ENCODE peak calls at places on chromosome 17, in nine cellular contexts. B is IMR-90, F is gastrocnemius medialis, N is breast epithelium, X is adrenal gland, R is prostate gland, G is ovary, E is heart left ventricle, Z is body of pancreas. U is an unnamed sample. For H3K4me1, the result is how much of the 10 kb centered on the place peaks cover.

GRCh38 chr17:53092072-53092471 is 730.7 kb upstream of the KIF2B start:
- DNase-seq in B (no peak), F (no peak), N (no peak), X (no peak), R (no peak), G (no peak), E (no peak), Z (no peak), U (no peak)

GRCh38 chr17:79316805-79317204 is 242.2 kb downstream of the ENGASE start:
- DNase-seq in B (no peak), F (no peak), N (no peak), X (no peak), R (no peak), G (no peak), E (no peak), Z (no peak), U (no peak)

GRCh38 chr17:5950871-5951270 is 119.3 kb upstream of the WSCD1 start:
- DNase-seq in B (no peak), F (no peak), N (no peak), X (no peak), R (no peak), G (no peak), E (no peak), Z (no peak), U (no peak)

GRCh38 chr17:82868715-82869131 is 28.9 kb upstream of the ZNF750 start:
- DNase-seq in B (no peak), F (no peak), N (no peak), X (no peak), R (no peak), G (no peak), E (no peak), Z (no peak), U (no peak)

GRCh38 chr17:65966311-65966710 is 225.6 kb downstream of the CEP112 start:
- DNase-seq in B (no peak), F (no peak), N (no peak), X (no peak), R (no peak), G (no peak), E (no peak), Z (no peak), U (no peak)

GRCh38 chr17:9544221-9544620 is 31.4 kb downstream of the STX8 start:
- DNase-seq in B (no peak), F (no peak), N (no peak), X (no peak), R (no peak), G (no peak), E (no peak), Z (no peak), U (no peak)

GRCh38 chr17:56452469-56452868 is 141.0 kb upstream of the NOG start:
- DNase-seq in B (no peak), F (no peak), N (no peak), X (no peak), R (no peak), G (no peak), E (no peak), Z (no peak), U (no peak)

GRCh38 chr17:68591583-68591982 is 9.6 kb downstream of the FAM20A start:
- DNase-seq in B (no peak), F (no peak), N (no peak), X (no peak), R (no peak), G (peak), E (peak), Z (no peak), U (no peak)

GRCh38 chr17:47901423-47901822 is 5.4 kb downstream of the SP2 start:
- DNase-seq in B (no peak), F (no peak), N (no peak), X (no peak), R (no peak), G (no peak), E (no peak), Z (no peak), U (no peak)

GRCh38 chr17:57537524-57538410 is 207.3 kb downstream of the CCDC182 start:
- DNase-seq in B (no peak), F (no peak), N (no peak), X (no peak), R (no peak), G (no peak), E (no peak), Z (no peak), U (no peak)

GRCh38 chr17:32836527-32836926 is 40.4 kb downstream of the MYO1D start:
- DNase-seq in B (no peak), F (no peak), N (no peak), X (no peak), R (no peak), G (no peak), E (no peak), Z (no peak), U (no peak)

GRCh38 chr17:35766903-35767510 is 6.3 kb downstream of the C17orf50 start:
- DNase-seq in B (peak), F (no peak), N (no peak), X (peak), R (peak), G (no peak), E (no peak), Z (peak), U (peak)

GRCh38 chr17:2054740-2055493 is at the start of gene HIC1:
- DNase-seq in B (peak), F (peak), N (peak), X (peak), R (peak), G (peak), E (peak), Z (peak), U (peak)
- H3K4me3 ChIP-seq in B (peak), F (peak), N (peak), X (peak), R (peak), G (peak), E (peak), Z (no peak), U (peak)

GRCh38 chr17:8185580-8186445 is 4.2 kb downstream of the BORCS6 start:
- DNase-seq in B (peak), F (peak), N (peak), X (peak), R (peak), G (peak), E (peak), Z (peak), U (peak)

GRCh38 chr17:8188408-8188839 is 1.6 kb downstream of the BORCS6 start:
- DNase-seq in B (no peak), F (no peak), N (no peak), X (peak), R (no peak), G (no peak), E (no peak), Z (peak), U (no peak)

GRCh38 chr17:8187517-8188407 is 2.2 kb downstream of the BORCS6 start:
- DNase-seq in B (peak), F (peak), N (peak), X (peak), R (peak), G (peak), E (peak), Z (peak), U (peak)

GRCh38 chr17:8186787-8187516 is 3.0 kb downstream of the BORCS6 start:
- DNase-seq in B (peak), F (peak), N (peak), X (peak), R (peak), G (peak), E (peak), Z (peak), U (peak)

DNA sequence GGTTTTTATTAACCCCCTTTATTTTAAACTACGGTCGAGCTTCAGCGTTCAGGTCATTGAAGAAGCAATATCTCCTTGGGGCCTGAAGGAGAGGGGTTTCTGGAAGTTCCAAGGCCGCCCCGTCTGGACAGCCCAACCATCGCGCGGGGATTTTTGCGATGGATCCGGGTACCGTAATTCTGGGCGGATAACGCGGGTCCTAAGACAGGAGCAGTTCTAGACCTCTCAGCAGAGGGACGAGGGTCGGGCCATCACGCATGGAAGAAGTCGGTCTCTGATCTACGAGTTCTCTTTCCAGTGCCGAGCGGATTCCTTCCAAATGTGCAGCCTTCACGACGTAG is 3.6 kb downstream of the BORCS6 start:
- DNase-seq in B (no peak), F (no peak), N (no peak), X (no peak), R (no peak), G (no peak), E (no peak), Z (no peak), U (no peak)
- TF ChIP-seq POLR2A in B (no peak), F (no peak), N (no peak), X (no peak), R (no peak), G (no peak), E (no peak), Z (no peak), U (no peak)

GRCh38 chr17:29120439-29120838 is 59.8 kb downstream of the MYO18A start:
- DNase-seq in B (no peak), F (no peak), N (no peak), X (no peak), R (no peak), G (no peak), E (no peak), Z (no peak), U (no peak)
- H3K4me1 ChIP-seq in B (under half), F (under half), N (under half), X (under half), R (under half), G (under half), E (under half), Z (under half), U (under half)

GRCh38 chr17:15465045-15465701 is 2.2 kb downstream of the CDRT4 start:
- DNase-seq in B (no peak), F (no peak), N (no peak), X (no peak), R (no peak), G (no peak), E (no peak), Z (no peak), U (no peak)
- H3K4me3 ChIP-seq in B (no peak), F (no peak), N (no peak), X (no peak), R (no peak), G (no peak), E (no peak), Z (no peak), U (no peak)

DNA sequence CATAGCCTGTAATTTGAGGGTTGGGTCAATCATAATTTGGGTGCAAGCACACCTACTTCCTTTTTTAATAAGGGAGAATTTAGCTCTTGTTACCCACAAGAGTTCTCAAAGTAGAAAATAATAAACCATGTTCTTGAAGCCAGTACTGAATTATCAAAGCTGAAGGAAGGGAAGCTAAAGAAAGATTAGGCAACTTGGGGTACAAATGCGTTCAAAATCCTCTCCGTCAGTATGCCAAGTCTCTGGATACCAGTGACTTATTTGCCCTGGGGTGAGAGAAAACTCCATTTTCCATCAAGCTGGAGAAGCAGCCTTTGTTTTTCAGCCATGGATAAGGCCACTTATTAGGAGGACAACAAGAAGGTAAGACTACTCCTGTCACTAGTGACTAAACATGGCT is 23.5 kb upstream of the DHRS13 start:
- DNase-seq in B (no peak), F (no peak), N (no peak), X (no peak), R (no peak), G (no peak), E (no peak), Z (no peak), U (no peak)
- TF ChIP-seq POLR2A in B (no peak), F (no peak), N (no peak), X (no peak), R (no peak), G (no peak), E (no peak), Z (no peak), U (no peak)

GRCh38 chr17:19750835-19751234 is 2.7 kb upstream of the ALDH3A1 start:
- DNase-seq in B (no peak), F (no peak), N (no peak), X (no peak), R (no peak), G (no peak), E (no peak), Z (no peak), U (peak)

GRCh38 chr17:19747829-19748806 is at the start of gene ALDH3A1:
- DNase-seq in B (no peak), F (no peak), N (no peak), X (no peak), R (peak), G (no peak), E (no peak), Z (peak), U (no peak)

GRCh38 chr17:19748807-19749193 is 702 bp upstream of the ALDH3A1 start:
- DNase-seq in B (no peak), F (no peak), N (no peak), X (no peak), R (no peak), G (no peak), E (no peak), Z (no peak), U (no peak)

GRCh38 chr17:19752216-19753048 is 4.3 kb upstream of the ALDH3A1 start:
- DNase-seq in B (no peak), F (no peak), N (no peak), X (no peak), R (no peak), G (no peak), E (no peak), Z (no peak), U (no peak)

GRCh38 chr17:19750020-19750572 is 2.0 kb upstream of the ALDH3A1 start:
- DNase-seq in B (no peak), F (no peak), N (no peak), X (no peak), R (no peak), G (no peak), E (no peak), Z (no peak), U (no peak)
- H3K4me1 ChIP-seq in B (under half), F (under half), N (under half), X (under half), R (under half), G (under half), E (under half), Z (under half), U (half or more)

DNA sequence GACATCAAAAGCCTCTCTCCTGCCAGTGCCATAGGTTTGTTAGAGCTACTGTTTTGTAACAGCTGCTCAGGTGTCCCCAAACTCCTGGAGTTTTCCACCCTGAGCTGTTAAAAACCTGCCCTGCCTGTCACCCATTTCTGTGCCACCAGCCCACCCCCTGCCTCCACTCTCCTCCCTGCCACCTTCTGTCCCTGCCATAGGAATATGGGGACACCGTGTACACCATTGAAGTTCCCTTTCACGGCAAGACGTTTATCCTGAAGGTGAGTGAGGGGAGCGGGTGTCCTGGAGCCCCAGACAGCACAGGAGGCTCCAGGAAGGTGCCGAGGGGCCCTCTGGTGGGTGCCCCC is 5.2 kb upstream of the TCAP start:
- DNase-seq in B (no peak), F (no peak), N (no peak), X (no peak), R (no peak), G (no peak), E (no peak), Z (no peak), U (no peak)
- H3K4me3 ChIP-seq in B (no peak), F (peak), N (no peak), X (no peak), R (no peak), G (no peak), E (peak), Z (no peak), U (no peak)